ENCODE peak calls at places on chromosomes 5 and 9, in nine cellular contexts. G is naive thymus-derived CD8-positive, alpha-beta T cell; S is non-pigmented ciliary epithelial cell; H is sciatic nerve; D is activated effector memory CD4-positive, alpha-beta T cell treated with Interleukin-2 at 50 U/mL for 16 hours; K is activated T-helper 1 cell treated with Interleukin-2 at 50 U/mL for 16 hours; Y is progenitor cell of endocrine pancreas; W is endothelial cell; U is NCI-H526 treated with DMSO at 0.1 percent for 48 hours. O is an unnamed sample.

GRCh38 chr5:179171251-179171815 is 111.2 kb downstream of the ZNF354C start:
- DNase-seq in Y (no peak), K (no peak), S (no peak), U (no peak), W (no peak), D (no peak), G (no peak), H (no peak), O (no peak)

GRCh38 chr5:54944364-54944763 is 41.0 kb downstream of the ESM1 start:
- DNase-seq in K (no peak), U (no peak), G (peak; percentile 59), S (peak; percentile 10), W (peak; percentile 18), D (no peak), H (no peak), Y (no peak), O (no peak)

GRCh38 chr9:124225945-124226344 is 31.8 kb upstream of the NEK6 start:
- DNase-seq in H (no peak), U (no peak), K (no peak), Y (no peak), G (no peak), D (no peak), W (no peak), S (no peak), O (no peak)

GRCh38 chr9:37167456-37167855 is 47.1 kb downstream of the ZCCHC7 start:
- DNase-seq in K (no peak), H (no peak), W (no peak), Y (no peak), S (no peak), D (no peak), G (no peak), U (no peak), O (no peak)

GRCh38 chr9:92931606-92932005 is 15.7 kb upstream of the FGD3 start:
- DNase-seq in S (no peak), U (no peak), K (no peak), W (no peak), G (no peak), Y (no peak), D (no peak), H (no peak), O (no peak)

GRCh38 chr5:75756991-75757390 is 39.8 kb upstream of the POC5 start:
- DNase-seq in S (no peak), Y (no peak), W (no peak), G (no peak), K (no peak), D (no peak), H (no peak), U (no peak), O (no peak)

GRCh38 chr5:172910828-172911627 is 48.2 kb upstream of the RPL26L1 start:
- DNase-seq in H (peak; percentile 73), S (peak; percentile 77), K (no peak), Y (no peak), W (peak; percentile 47), D (peak; percentile 3), U (no peak), G (no peak), O (no peak)

GRCh38 chr9:93918071-93918470 is 37.1 kb downstream of the BARX1 start:
- DNase-seq in H (no peak), U (no peak), Y (no peak), S (no peak), G (no peak), K (no peak), W (no peak), D (no peak), O (no peak)

GRCh38 chr9:90070056-90070455 is 465.2 kb downstream of the GADD45G start:
- DNase-seq in K (no peak), U (no peak), W (no peak), D (no peak), H (no peak), S (no peak), G (no peak), Y (no peak), O (no peak)

GRCh38 chr5:139392678-139393496 is 2.0 kb downstream of the PROB1 start:
- DNase-seq in U (peak; percentile 83), K (peak; percentile 57), Y (peak; percentile 67), W (peak; percentile 85), D (peak; percentile 70), S (no peak), G (peak; percentile 68), H (no peak), O (peak; percentile 84)

GRCh38 chr9:127520941-127521918 is 69.9 kb downstream of the LRSAM1 start:
- DNase-seq in W (peak; percentile 65), K (no peak), H (peak; percentile 61), D (no peak), U (no peak), S (peak; percentile 49), G (no peak), Y (no peak), O (no peak)

GRCh38 chr5:7886849-7887460 is 18.0 kb downstream of the MTRR start:
- DNase-seq in D (no peak), K (no peak), H (no peak), W (no peak), S (no peak), Y (no peak), U (peak; percentile 33), G (peak; percentile 24), O (no peak)

GRCh38 chr5:137609122-137609521 is 110.0 kb upstream of the SPOCK1 start:
- DNase-seq in W (no peak), U (no peak), D (no peak), H (no peak), Y (no peak), K (no peak), G (no peak), S (no peak), O (no peak)

GRCh38 chr9:37004424-37004935 is 29.6 kb downstream of the PAX5 start:
- DNase-seq in G (no peak), U (no peak), K (no peak), D (no peak), Y (no peak), W (no peak), H (no peak), S (no peak), O (no peak)

GRCh38 chr9:2362170-2362569 is 259.4 kb upstream of the VLDLR start:
- DNase-seq in U (no peak), H (no peak), S (no peak), Y (no peak), W (no peak), G (no peak), D (no peak), K (no peak), O (no peak)

GRCh38 chr5:125607018-125607417 is 816.2 kb upstream of the GRAMD2B start:
- DNase-seq in K (no peak), U (no peak), S (peak; percentile 49), D (no peak), Y (no peak), H (no peak), G (no peak), W (no peak), O (no peak)

GRCh38 chr5:74865799-74866652 is at the start of gene FAM169A:
- DNase-seq in S (no peak), Y (peak; percentile 52), U (peak; percentile 35), W (peak; percentile 55), H (peak; percentile 62), K (peak; percentile 29), G (peak; percentile 76), D (peak; percentile 39), O (peak; percentile 14)